ENCODE peak calls at places on chromosomes 1 and 21, in five cellular contexts. One of them, this sample, is unnamed.

GRCh38 chr1:197343663-197344273 is 75.7 kb downstream of the CRB1 start:
- ATAC-seq in HepG2: no peak
- ATAC-seq in A549: no peak
- ATAC-seq in K562: no peak
- ATAC-seq in GM12878: no peak
- ATAC-seq in this sample: no peak

GRCh38 chr1:26327956-26328362 is 10.2 kb downstream of the CD52 start:
- ATAC-seq in HepG2: peak; percentile 65
- ATAC-seq in A549: no peak
- ATAC-seq in K562: peak; percentile 54
- ATAC-seq in GM12878: peak; percentile 49
- ATAC-seq in this sample: no peak

GRCh38 chr1:96643519-96643918 is 78.1 kb upstream of the PTBP2 start:
- ATAC-seq in HepG2: no peak
- ATAC-seq in A549: no peak
- ATAC-seq in K562: no peak
- ATAC-seq in GM12878: no peak
- ATAC-seq in this sample: no peak

GRCh38 chr1:158716335-158716734 is 4.2 kb downstream of the OR6K3 start:
- ATAC-seq in HepG2: no peak
- ATAC-seq in A549: no peak
- ATAC-seq in K562: no peak
- ATAC-seq in GM12878: peak; percentile 94
- ATAC-seq in this sample: no peak

GRCh38 chr1:150006881-150007401 is 3.6 kb downstream of the OTUD7B start:
- ATAC-seq in HepG2: no peak
- ATAC-seq in A549: no peak
- ATAC-seq in K562: peak; percentile 9
- ATAC-seq in GM12878: no peak
- ATAC-seq in this sample: no peak

GRCh38 chr1:155968670-155969069 is 9.7 kb downstream of the ARHGEF2 start:
- ATAC-seq in HepG2: no peak
- ATAC-seq in A549: no peak
- ATAC-seq in K562: no peak
- ATAC-seq in GM12878: no peak
- ATAC-seq in this sample: no peak

GRCh38 chr1:78176448-78176847 is 130.7 kb downstream of the GIPC2 start:
- ATAC-seq in HepG2: no peak
- ATAC-seq in A549: no peak
- ATAC-seq in K562: no peak
- ATAC-seq in GM12878: no peak
- ATAC-seq in this sample: no peak

GRCh38 chr21:32562426-32562825 is 22.9 kb downstream of the TCP10L start:
- ATAC-seq in HepG2: no peak
- ATAC-seq in A549: no peak
- ATAC-seq in K562: peak; percentile 87
- ATAC-seq in GM12878: no peak
- ATAC-seq in this sample: peak; percentile 75

GRCh38 chr1:226827458-226827857 is 43.0 kb upstream of the PSEN2 start:
- ATAC-seq in HepG2: no peak
- ATAC-seq in A549: no peak
- ATAC-seq in K562: peak; percentile 56
- ATAC-seq in GM12878: no peak
- ATAC-seq in this sample: peak; percentile 85

GRCh38 chr1:162145966-162146696 is 76.6 kb downstream of the NOS1AP start:
- ATAC-seq in HepG2: peak; percentile 61
- ATAC-seq in A549: peak; percentile 35
- ATAC-seq in K562: no peak
- ATAC-seq in GM12878: no peak
- ATAC-seq in this sample: no peak

GRCh38 chr1:67294836-67295622 is 12.6 kb upstream of the IL12RB2 start:
- ATAC-seq in HepG2: no peak
- ATAC-seq in A549: no peak
- ATAC-seq in K562: no peak
- ATAC-seq in GM12878: no peak
- ATAC-seq in this sample: no peak

GRCh38 chr1:8862528-8862927 is 16.0 kb downstream of the ENO1 start:
- ATAC-seq in HepG2: peak; percentile 69
- ATAC-seq in A549: peak; percentile 37
- ATAC-seq in K562: peak; percentile 64
- ATAC-seq in GM12878: peak; percentile 48
- ATAC-seq in this sample: no peak

GRCh38 chr1:93704063-93704462 is 22.4 kb upstream of the BCAR3 start:
- ATAC-seq in HepG2: peak; percentile 35
- ATAC-seq in A549: no peak
- ATAC-seq in K562: no peak
- ATAC-seq in GM12878: peak; percentile 63
- ATAC-seq in this sample: no peak

GRCh38 chr1:204307334-204307883 is 52.3 kb downstream of the PLEKHA6 start:
- ATAC-seq in HepG2: no peak
- ATAC-seq in A549: no peak
- ATAC-seq in K562: no peak
- ATAC-seq in GM12878: no peak
- ATAC-seq in this sample: peak; percentile 83

GRCh38 chr1:229300099-229300757 is 29.3 kb downstream of the RAB4A start:
- ATAC-seq in HepG2: no peak
- ATAC-seq in A549: no peak
- ATAC-seq in K562: peak; percentile 50
- ATAC-seq in GM12878: no peak
- ATAC-seq in this sample: no peak

GRCh38 chr1:172117800-172118199 is 276.5 kb downstream of the DNM3 start:
- ATAC-seq in HepG2: no peak
- ATAC-seq in A549: no peak
- ATAC-seq in K562: no peak
- ATAC-seq in GM12878: peak; percentile 97
- ATAC-seq in this sample: no peak

GRCh38 chr1:238660849-238661248 is 725.5 kb upstream of the CHRM3 start:
- ATAC-seq in HepG2: no peak
- ATAC-seq in A549: no peak
- ATAC-seq in K562: no peak
- ATAC-seq in GM12878: no peak
- ATAC-seq in this sample: no peak

GRCh38 chr1:7432102-7432895 is 338.8 kb upstream of the VAMP3 start:
- ATAC-seq in HepG2: no peak
- ATAC-seq in A549: no peak
- ATAC-seq in K562: no peak
- ATAC-seq in GM12878: no peak
- ATAC-seq in this sample: no peak

GRCh38 chr1:24717867-24718650 is 27.2 kb upstream of the CLIC4 start:
- ATAC-seq in HepG2: no peak
- ATAC-seq in A549: no peak
- ATAC-seq in K562: no peak
- ATAC-seq in GM12878: no peak
- ATAC-seq in this sample: no peak

GRCh38 chr1:112390775-112391602 is 5.0 kb upstream of the CTTNBP2NL start:
- ATAC-seq in HepG2: peak; percentile 76
- ATAC-seq in A549: peak; percentile 78
- ATAC-seq in K562: peak; percentile 93
- ATAC-seq in GM12878: peak; percentile 81
- ATAC-seq in this sample: peak; percentile 88

GRCh38 chr1:47948126-47948525 is 49.1 kb downstream of the TRABD2B start:
- ATAC-seq in HepG2: peak; percentile 91
- ATAC-seq in A549: peak; percentile 54
- ATAC-seq in K562: peak; percentile 49
- ATAC-seq in GM12878: no peak
- ATAC-seq in this sample: no peak

GRCh38 chr21:41369915-41370839 is 8.3 kb downstream of the MX2 start:
- ATAC-seq in HepG2: peak; percentile 30
- ATAC-seq in A549: no peak
- ATAC-seq in K562: no peak
- ATAC-seq in GM12878: peak; percentile 41
- ATAC-seq in this sample: no peak
- TF ChIP-seq POLR2A in HepG2: peak; percentile 52
- TF ChIP-seq POLR2A in A549: no peak
- TF ChIP-seq POLR2A in K562: no peak
- TF ChIP-seq POLR2A in GM12878: peak; percentile 4
- TF ChIP-seq POLR2A in this sample: no peak

GRCh38 chr21:39083377-39084008 is 99.8 kb downstream of the PSMG1 start:
- ATAC-seq in HepG2: peak; percentile 9
- ATAC-seq in A549: no peak
- ATAC-seq in K562: no peak
- ATAC-seq in GM12878: no peak
- ATAC-seq in this sample: peak; percentile 19

GRCh38 chr21:39084073-39084472 is 99.2 kb downstream of the PSMG1 start:
- ATAC-seq in HepG2: no peak
- ATAC-seq in A549: no peak
- ATAC-seq in K562: no peak
- ATAC-seq in GM12878: no peak
- ATAC-seq in this sample: no peak

GRCh38 chr21:39080366-39080765 is 102.9 kb downstream of the PSMG1 start:
- ATAC-seq in HepG2: no peak
- ATAC-seq in A549: no peak
- ATAC-seq in K562: no peak
- ATAC-seq in GM12878: no peak
- ATAC-seq in this sample: no peak

GRCh38 chr21:39084979-39085729 is 98.1 kb downstream of the PSMG1 start:
- ATAC-seq in HepG2: peak; percentile 73
- ATAC-seq in A549: no peak
- ATAC-seq in K562: peak; percentile 11
- ATAC-seq in GM12878: no peak
- ATAC-seq in this sample: no peak

GRCh38 chr21:39082656-39083376 is 100.4 kb downstream of the PSMG1 start:
- ATAC-seq in HepG2: peak; percentile 50
- ATAC-seq in A549: no peak
- ATAC-seq in K562: no peak
- ATAC-seq in GM12878: no peak
- ATAC-seq in this sample: no peak
- TF ChIP-seq EP300 in HepG2: no peak
- TF ChIP-seq EP300 in A549: no peak
- TF ChIP-seq EP300 in K562: no peak
- TF ChIP-seq EP300 in GM12878: no peak
- TF ChIP-seq EP300 in this sample: no peak

GRCh38 chr1:31346882-31347281 is 26.0 kb downstream of the FABP3 start:
- ATAC-seq in HepG2: no peak
- ATAC-seq in A549: no peak
- ATAC-seq in K562: no peak
- ATAC-seq in GM12878: no peak
- ATAC-seq in this sample: no peak
- TF ChIP-seq POLR2A in HepG2: no peak
- TF ChIP-seq POLR2A in A549: no peak
- TF ChIP-seq POLR2A in K562: no peak
- TF ChIP-seq POLR2A in GM12878: no peak
- TF ChIP-seq POLR2A in this sample: no peak

DNA sequence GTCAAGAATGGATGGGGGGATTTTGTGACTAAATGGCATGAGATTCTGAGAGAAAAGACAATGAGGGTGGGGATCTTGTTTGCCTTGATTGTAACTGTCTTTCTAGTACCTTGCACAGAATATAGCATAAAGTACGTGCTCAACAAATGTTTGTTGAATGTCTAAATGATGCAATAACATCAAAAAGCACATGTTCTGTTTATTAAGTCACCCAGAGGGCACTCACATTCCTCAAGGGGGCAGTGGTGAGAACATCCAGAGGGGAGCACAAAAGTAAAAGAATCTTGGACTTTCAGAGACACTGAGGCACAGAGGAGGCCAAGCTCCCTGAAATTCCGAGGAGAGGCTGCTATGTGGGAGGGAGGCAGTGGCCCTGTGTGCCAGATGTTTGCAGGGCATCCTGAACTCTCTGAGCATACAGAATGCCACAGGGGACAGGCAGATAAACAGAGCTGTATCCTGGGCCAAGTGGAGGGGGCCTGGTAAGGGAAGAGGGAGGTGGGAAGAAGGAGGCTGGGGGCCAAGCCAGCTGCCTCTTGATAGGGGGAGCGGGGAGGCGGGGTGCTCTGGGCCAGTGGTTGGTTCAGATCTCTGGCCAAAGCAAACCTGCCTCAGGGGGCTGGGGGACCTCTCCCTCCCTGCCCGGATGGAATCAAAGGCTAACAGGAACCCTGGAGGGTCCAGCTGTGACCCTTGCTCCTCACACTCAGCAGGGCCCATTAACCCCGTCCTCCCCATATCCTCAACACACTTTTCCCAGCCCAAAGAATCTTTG is 6.5 kb upstream of the ATP1A2 start:
- ATAC-seq in HepG2: peak; percentile 77
- ATAC-seq in A549: peak; percentile 40
- ATAC-seq in K562: peak; percentile 68
- ATAC-seq in GM12878: peak; percentile 70
- ATAC-seq in this sample: peak; percentile 27
- TF ChIP-seq EP300 in HepG2: no peak
- TF ChIP-seq EP300 in A549: no peak
- TF ChIP-seq EP300 in K562: peak; percentile 15
- TF ChIP-seq EP300 in GM12878: no peak
- TF ChIP-seq EP300 in this sample: no peak

DNA sequence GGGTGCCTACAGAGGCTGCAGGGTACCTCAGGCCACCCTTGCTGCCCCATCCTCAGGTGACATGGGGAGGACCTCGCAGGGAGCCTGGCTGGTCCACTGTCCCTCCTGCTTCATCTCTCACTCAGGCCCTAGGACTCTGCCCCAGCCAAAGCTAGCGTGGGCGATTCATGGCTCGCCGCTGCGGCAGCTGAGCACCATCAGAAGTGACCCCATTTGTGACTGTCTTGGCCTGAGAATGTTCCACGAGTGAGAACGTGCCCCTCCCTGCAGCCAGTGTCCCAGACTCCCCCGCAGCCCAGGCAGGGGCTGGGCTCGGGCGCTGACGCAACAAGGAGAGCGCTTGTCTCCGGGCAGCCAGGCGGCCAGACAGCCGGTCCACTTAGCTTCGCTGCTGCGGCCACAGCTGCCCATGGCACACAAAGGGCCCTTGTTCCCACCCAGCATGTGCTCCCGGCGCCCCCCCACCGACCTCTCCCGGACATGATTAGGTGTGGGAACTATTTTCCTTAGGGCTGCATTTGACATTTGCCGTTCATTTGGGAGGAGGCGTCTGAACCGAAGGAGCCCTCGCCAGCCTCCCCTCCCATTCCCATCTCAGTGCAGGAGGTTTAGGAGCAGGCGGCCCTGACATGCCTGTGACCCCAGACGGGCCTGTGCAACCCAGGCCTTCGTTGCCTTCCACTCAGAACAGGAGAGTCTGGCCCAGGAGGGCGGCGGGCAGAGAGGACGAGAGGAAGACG is 19.3 kb upstream of the POFUT2 start:
- ATAC-seq in HepG2: peak; percentile 59
- ATAC-seq in A549: no peak
- ATAC-seq in K562: peak; percentile 76
- ATAC-seq in GM12878: no peak
- ATAC-seq in this sample: peak; percentile 84
- TF ChIP-seq POLR2A in HepG2: no peak
- TF ChIP-seq POLR2A in A549: no peak
- TF ChIP-seq POLR2A in K562: no peak
- TF ChIP-seq POLR2A in GM12878: no peak
- TF ChIP-seq POLR2A in this sample: peak; percentile 11

This sample was measured in gastroesophageal sphincter.